ENCODE peak calls at places on chromosomes 4 and X, in six cellular contexts. O, B, D, Y, E and W are unnamed samples.

GRCh38 chrX:34884693-34885277 is 57.8 kb upstream of the FAM47B start:
- DNase-seq in O (no peak), B (no peak), D (no peak), Y (no peak), E (no peak), W (no peak)

GRCh38 chr4:145888393-145888792 is 50.2 kb downstream of the ZNF827 start:
- DNase-seq in O (no peak), B (no peak), D (peak), Y (no peak), E (no peak), W (no peak)

GRCh38 chr4:151484396-151485102 is 75.6 kb downstream of the FHIP1A start:
- DNase-seq in O (no peak), B (no peak), D (no peak), Y (peak), E (no peak), W (no peak)

GRCh38 chr4:145345401-145345800 is 136.3 kb upstream of the SMAD1 start:
- DNase-seq in O (no peak), B (no peak), D (no peak), Y (no peak), E (no peak), W (no peak)

GRCh38 chr4:108544504-108544903 is 75.9 kb upstream of the RPL34 start:
- DNase-seq in O (no peak), B (no peak), D (no peak), Y (peak), E (no peak), W (no peak)

GRCh38 chrX:153657161-153657560 is 10.2 kb downstream of the DUSP9 start:
- DNase-seq in O (no peak), B (no peak), D (no peak), Y (no peak), E (no peak), W (no peak)

GRCh38 chr4:17624821-17625220 is 10.4 kb downstream of the MED28 start:
- DNase-seq in O (no peak), B (no peak), D (no peak), Y (no peak), E (no peak), W (no peak)

GRCh38 chr4:61202638-61203495 is 2.7 kb downstream of the ADGRL3 start:
- DNase-seq in O (peak), B (no peak), D (no peak), Y (no peak), E (peak), W (peak)

GRCh38 chr4:89111833-89112563 is 665 bp downstream of the TIGD2 start:
- DNase-seq in O (no peak), B (no peak), D (no peak), Y (peak), E (no peak), W (no peak)

GRCh38 chr4:13527192-13527982 is 16.9 kb downstream of the NKX3-2 start:
- DNase-seq in O (peak), B (no peak), D (no peak), Y (no peak), E (peak), W (peak)

GRCh38 chr4:6362896-6363295 is 93.2 kb downstream of the WFS1 start:
- DNase-seq in O (no peak), B (no peak), D (peak), Y (peak), E (peak), W (no peak)

GRCh38 chr4:128517096-128517738 is 229.6 kb upstream of the PGRMC2 start:
- DNase-seq in O (no peak), B (no peak), D (no peak), Y (no peak), E (no peak), W (no peak)

GRCh38 chr4:128516568-128516967 is 229.0 kb upstream of the PGRMC2 start:
- DNase-seq in O (no peak), B (peak), D (no peak), Y (no peak), E (no peak), W (no peak)

GRCh38 chr4:128519163-128519810 is 231.7 kb upstream of the PGRMC2 start:
- DNase-seq in O (no peak), B (no peak), D (no peak), Y (no peak), E (no peak), W (no peak)

GRCh38 chr4:128521156-128521555 is 233.5 kb upstream of the PGRMC2 start:
- DNase-seq in O (no peak), B (no peak), D (no peak), Y (peak), E (no peak), W (no peak)

GRCh38 chr4:128517739-128518510 is 230.3 kb upstream of the PGRMC2 start:
- DNase-seq in O (peak), B (peak), D (peak), Y (peak), E (no peak), W (peak)
- TF ChIP-seq POLR2AphosphoS5 in O (no peak), B (peak), D (peak), Y (no peak), E (no peak), W (peak)

GRCh38 chr4:119589165-119589564 is 39.4 kb downstream of the PDE5A start:
- DNase-seq in O (no peak), B (no peak), D (no peak), Y (no peak), E (no peak), W (no peak)
- TF ChIP-seq TAF1 in O (no peak), B (no peak), D (no peak), Y (no peak), E (no peak), W (no peak)

GRCh38 chrX:154804957-154805695 is at the start of gene MPP1:
- DNase-seq in O (peak), B (peak), D (peak), Y (no peak), E (peak), W (peak)
- TF ChIP-seq POLR2A in O (no peak), B (peak), D (peak), Y (no peak), E (no peak), W (peak)

DNA sequence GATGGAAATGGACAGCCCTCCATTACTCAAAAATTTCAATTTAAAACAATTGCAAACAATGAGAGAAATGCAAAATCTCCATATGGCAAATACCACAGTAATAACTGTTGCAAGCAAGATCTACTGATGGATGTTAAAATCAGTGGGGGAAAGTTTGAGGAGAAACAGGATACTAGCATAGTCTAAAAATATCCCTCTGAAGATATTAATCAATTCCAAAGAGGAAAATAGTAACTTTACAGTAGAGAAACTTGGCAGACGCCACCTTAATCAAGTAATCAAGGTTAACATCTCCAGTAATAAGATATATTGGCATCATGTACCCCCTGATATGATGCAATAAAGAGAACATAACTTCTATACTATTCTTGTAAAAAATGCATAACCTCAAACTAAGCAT is 344.8 kb downstream of the ZNF674 start:
- DNase-seq in O (no peak), B (no peak), D (no peak), Y (no peak), E (no peak), W (no peak)
- TF ChIP-seq POLR2AphosphoS5 in O (no peak), B (no peak), D (no peak), Y (no peak), E (no peak), W (no peak)

GRCh38 chr4:166458756-166459155 is 585.7 kb downstream of the TLL1 start:
- DNase-seq in O (no peak), B (no peak), D (no peak), Y (no peak), E (no peak), W (no peak)
- TF ChIP-seq TAF1 in O (no peak), B (no peak), D (no peak), Y (no peak), E (no peak), W (no peak)

GRCh38 chr4:8364141-8364540 is 76.4 kb downstream of the ACOX3 start:
- DNase-seq in O (no peak), B (no peak), D (no peak), Y (no peak), E (no peak), W (no peak)
- TF ChIP-seq POLR2A in O (no peak), B (no peak), D (no peak), Y (no peak), E (no peak), W (no peak)

GRCh38 chr4:80266267-80266901 is at the start of gene FGF5:
- DNase-seq in O (no peak), B (no peak), D (peak), Y (no peak), E (peak), W (peak)
- TF ChIP-seq POLR2AphosphoS5 in O (no peak), B (no peak), D (peak), Y (no peak), E (no peak), W (no peak)

DNA sequence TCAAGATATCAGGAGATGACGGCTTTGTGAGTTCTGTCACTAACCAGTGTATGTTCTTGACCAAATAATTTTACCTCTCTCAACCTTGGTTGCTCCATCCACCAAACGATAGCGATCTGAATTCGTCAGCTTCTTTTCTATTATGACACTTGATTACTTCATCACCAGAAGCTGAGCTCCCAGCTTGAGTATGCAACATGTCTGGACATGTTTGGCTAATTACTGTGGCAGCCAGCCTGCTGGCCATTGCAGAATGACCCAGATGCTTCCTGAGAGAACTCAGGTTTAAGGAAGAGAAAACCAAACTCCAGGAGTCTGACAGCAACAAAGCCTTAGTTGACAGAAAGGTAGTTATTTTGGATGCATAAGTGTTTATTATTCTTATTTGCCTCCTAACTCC is 46.4 kb upstream of the PARM1 start:
- DNase-seq in O (no peak), B (no peak), D (no peak), Y (no peak), E (no peak), W (no peak)
- TF ChIP-seq TAF1 in O (no peak), B (no peak), D (no peak), Y (no peak), E (no peak), W (no peak)

GRCh38 chr4:177413092-177413491 is 29.1 kb downstream of the AGA start:
- DNase-seq in O (no peak), B (no peak), D (no peak), Y (no peak), E (no peak), W (no peak)
- TF ChIP-seq POLR2A in O (no peak), B (no peak), D (no peak), Y (no peak), E (no peak), W (no peak)

GRCh38 chr4:159516556-159516955 is 413.7 kb downstream of the RAPGEF2 start:
- DNase-seq in O (no peak), B (no peak), D (no peak), Y (no peak), E (no peak), W (no peak)

GRCh38 chr4:159515314-159516025 is 412.6 kb downstream of the RAPGEF2 start:
- DNase-seq in O (no peak), B (no peak), D (no peak), Y (no peak), E (no peak), W (no peak)

GRCh38 chr4:159520074-159520473 is 417.2 kb downstream of the RAPGEF2 start:
- DNase-seq in O (no peak), B (no peak), D (no peak), Y (no peak), E (no peak), W (no peak)
- TF ChIP-seq POLR2AphosphoS5 in O (no peak), B (no peak), D (no peak), Y (no peak), E (no peak), W (no peak)